ENCODE peak calls at places on chromosomes 2 and 18, in eight cellular contexts. L, E, N, Z, G, K, M and A are unnamed samples.

GRCh38 chr18:323253-323622 is 55.4 kb upstream of the THOC1 start:
- DNase-seq in N (peak; percentile 21), G (no peak), M (no peak), Z (no peak), L (no peak), K (no peak), E (no peak), A (no peak)

GRCh38 chr2:238203973-238204683 is 633 bp upstream of the ILKAP start:
- DNase-seq in G (no peak), K (no peak), E (no peak), L (peak; percentile 10), M (no peak), N (no peak), Z (no peak), A (no peak)

GRCh38 chr2:228318218-228318617 is 136.7 kb upstream of the SPHKAP start:
- DNase-seq in Z (no peak), E (peak; percentile 55), M (no peak), N (no peak), G (no peak), L (no peak), K (no peak), A (no peak)

GRCh38 chr2:36538345-36538744 is 59.6 kb downstream of the FEZ2 start:
- DNase-seq in Z (no peak), L (no peak), E (no peak), G (no peak), N (no peak), M (no peak), K (no peak), A (no peak)

GRCh38 chr18:49359732-49360444 is 100.6 kb downstream of the DYM start:
- DNase-seq in K (no peak), Z (no peak), E (no peak), M (no peak), N (no peak), L (peak; percentile 56), G (no peak), A (no peak)

GRCh38 chr2:119732451-119733164 is 27.1 kb upstream of the PTPN4 start:
- DNase-seq in M (peak; percentile 23), Z (no peak), G (no peak), L (no peak), K (no peak), E (no peak), N (no peak), A (no peak)

GRCh38 chr2:97911210-97911921 is 84.4 kb downstream of the TMEM131 start:
- DNase-seq in L (no peak), E (no peak), N (no peak), G (no peak), K (no peak), Z (no peak), M (no peak), A (no peak)

GRCh38 chr2:172438741-172439508 is 11.5 kb downstream of the ITGA6 start:
- DNase-seq in Z (no peak), N (no peak), K (no peak), E (peak; percentile 80), M (no peak), G (no peak), L (no peak), A (no peak)

GRCh38 chr18:30280861-30281470 is 761.6 kb downstream of the DSC3 start:
- DNase-seq in K (no peak), L (peak; percentile 23), Z (no peak), N (no peak), G (no peak), M (no peak), E (peak; percentile 51), A (no peak)

GRCh38 chr2:63765117-63765516 is 76.6 kb upstream of the UGP2 start:
- DNase-seq in L (no peak), Z (no peak), G (no peak), N (no peak), E (peak; percentile 24), K (no peak), M (no peak), A (no peak)

GRCh38 chr18:53426656-53427055 is 797.8 kb downstream of the MBD2 start:
- DNase-seq in M (no peak), Z (no peak), L (no peak), K (no peak), N (no peak), G (no peak), E (no peak), A (no peak)

GRCh38 chr2:156191547-156191946 is 141.0 kb downstream of the NR4A2 start:
- DNase-seq in G (no peak), K (no peak), M (no peak), Z (no peak), L (no peak), N (no peak), E (no peak), A (no peak)

GRCh38 chr2:128315122-128315828 is 3.4 kb downstream of the HS6ST1 start:
- DNase-seq in K (peak; percentile 88), M (peak; percentile 38), E (no peak), N (no peak), L (no peak), Z (no peak), G (peak; percentile 27), A (no peak)

GRCh38 chr18:11947214-11948119 is 33.8 kb upstream of the IMPA2 start:
- DNase-seq in K (peak; percentile 98), E (peak; percentile 94), Z (peak; percentile 91), M (peak; percentile 95), N (peak; percentile 95), L (no peak), G (peak; percentile 88), A (peak; percentile 80)

GRCh38 chr2:172693037-172693436 is 42.6 kb upstream of the RAPGEF4 start:
- DNase-seq in N (peak; percentile 30), G (no peak), Z (peak; percentile 79), E (peak; percentile 87), L (no peak), M (no peak), K (no peak), A (no peak)

GRCh38 chr2:191401287-191401686 is 156.1 kb downstream of the MYO1B start:
- DNase-seq in E (no peak), Z (no peak), K (no peak), L (no peak), G (no peak), M (no peak), N (no peak), A (no peak)

GRCh38 chr2:133123912-133124311 is 444.4 kb downstream of the NCKAP5 start:
- DNase-seq in N (no peak), G (no peak), E (no peak), Z (no peak), L (no peak), K (no peak), M (no peak), A (no peak)

GRCh38 chr2:208983476-208983875 is 440.4 kb upstream of the MAP2 start:
- DNase-seq in Z (no peak), L (no peak), K (no peak), G (no peak), E (no peak), N (no peak), M (no peak), A (no peak)

GRCh38 chr18:48700222-48700845 is 161.5 kb downstream of the CTIF start:
- DNase-seq in Z (no peak), L (no peak), E (no peak), G (no peak), N (no peak), K (no peak), M (no peak), A (no peak)

DNA sequence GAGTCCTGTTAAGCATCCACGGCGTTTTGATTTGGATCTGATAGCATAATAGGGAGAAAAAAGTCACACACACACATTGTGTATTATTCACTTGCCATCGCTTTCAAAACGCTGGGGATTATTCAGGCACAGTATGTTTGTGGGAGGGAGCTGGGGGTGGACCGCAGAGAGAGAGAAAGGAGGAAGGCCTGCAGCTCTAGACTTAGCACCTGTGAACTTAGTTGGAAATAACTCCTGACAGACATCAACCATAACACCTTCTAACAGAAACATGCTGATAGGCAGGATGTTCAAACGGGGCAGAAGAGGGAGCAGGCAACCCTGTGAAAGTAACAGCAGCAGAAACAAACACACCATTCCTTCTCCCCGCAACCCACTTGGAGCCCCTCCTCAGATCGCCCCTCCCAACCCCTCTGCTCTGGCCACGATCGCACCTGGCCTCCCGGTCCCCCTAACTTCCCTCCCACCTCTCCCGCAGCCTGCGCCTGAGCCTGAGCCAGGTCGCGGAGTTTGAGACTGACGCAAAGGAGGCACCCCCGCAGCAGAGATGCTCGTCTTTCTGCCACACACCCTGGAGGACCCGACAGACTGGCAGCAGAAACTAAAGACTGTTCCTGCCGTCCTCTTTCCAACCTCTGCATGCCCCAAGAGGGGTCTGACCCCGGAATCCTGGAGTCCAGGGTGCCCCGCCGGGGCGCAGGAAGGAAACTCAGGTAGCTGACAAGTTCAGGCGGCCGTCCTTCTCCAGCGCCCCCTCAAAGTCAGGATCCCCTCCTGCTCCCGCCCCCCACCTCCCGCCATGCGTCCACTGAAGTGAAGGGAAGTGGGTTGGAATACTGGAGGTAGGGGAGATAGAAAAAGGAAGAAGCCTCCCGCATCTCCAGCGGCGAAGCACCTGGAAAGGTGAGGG is 738 bp downstream of the CHST9 start:
- DNase-seq in Z (no peak), K (no peak), G (peak; percentile 8), M (peak; percentile 44), E (no peak), N (no peak), L (no peak), A (no peak)
- H3K4me3 ChIP-seq in Z (no peak overlapping the region), K (peak overlapping the region; percentile 49), G (peak overlapping the region; percentile 9), M (peak overlapping the region; percentile 57), E (no peak overlapping the region), N (peak overlapping the region; percentile 45), L (no peak overlapping the region), A (peak overlapping the region; percentile 7)

DNA sequence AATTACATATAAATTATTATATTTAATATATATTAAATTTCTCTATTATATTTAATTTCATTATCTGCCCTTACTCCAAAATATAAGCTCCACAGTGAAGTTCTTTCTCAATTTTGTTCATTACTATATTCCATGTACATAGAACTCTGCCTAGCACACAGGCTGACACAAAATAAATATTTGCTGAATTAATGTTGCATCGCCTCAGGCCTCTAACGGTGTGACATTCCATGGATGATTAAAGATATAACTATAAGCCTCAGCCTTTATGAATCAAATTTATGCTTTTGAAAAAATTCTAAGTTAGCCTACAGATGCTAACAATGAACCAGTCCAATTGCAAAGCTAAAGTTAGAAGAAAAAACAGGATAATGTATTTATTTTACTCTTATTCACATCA is 1337.2 kb upstream of the NRXN1 start:
- DNase-seq in K (no peak), E (no peak), G (no peak), L (no peak), Z (no peak), M (no peak), N (no peak), A (no peak)
- H3K9me3 ChIP-seq in K (no peaks in the 10 kb centered on the region), E (no peaks in the 10 kb centered on the region), G (no peaks in the 10 kb centered on the region), L (no peaks in the 10 kb centered on the region), Z (no peaks in the 10 kb centered on the region), M (no peaks in the 10 kb centered on the region), N (no peaks in the 10 kb centered on the region), A (no peaks in the 10 kb centered on the region)

DNA sequence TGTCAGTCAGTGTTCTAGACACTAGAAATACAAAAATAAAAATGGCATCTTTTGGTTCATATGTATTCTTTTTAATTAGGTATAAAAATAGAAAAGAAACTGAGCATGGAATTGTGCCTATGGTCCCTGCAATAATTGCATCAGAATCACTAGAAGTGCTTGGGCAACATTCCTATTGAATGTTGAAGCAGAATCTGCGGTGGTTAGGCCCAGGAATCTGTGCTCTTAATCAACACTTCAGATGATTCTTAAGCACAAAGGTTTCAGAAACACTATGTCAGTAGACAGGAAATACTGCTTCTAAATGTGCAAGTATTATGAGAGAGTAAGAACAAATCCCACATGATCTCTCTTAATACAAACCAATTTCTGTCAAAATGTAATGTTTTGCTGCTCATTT is 20.3 kb upstream of the RBBP8 start:
- DNase-seq in N (no peak), L (no peak), E (no peak), M (no peak), G (no peak), Z (no peak), K (no peak), A (no peak)
- TF ChIP-seq CTCF in N (no peak), L (no peak), E (no peak), M (no peak), G (no peak), Z (no peak), K (no peak), A (no peak)

GRCh38 chr2:104854507-104855173 is 725 bp downstream of the POU3F3 start:
- DNase-seq in K (no peak), L (peak; percentile 4), E (no peak), Z (no peak), N (no peak), M (no peak), G (no peak), A (no peak)
- H3K4me3 ChIP-seq in K (no peak overlapping the region), L (peak overlapping the region; percentile 69), E (no peak overlapping the region), Z (no peak overlapping the region), N (peak overlapping the region; percentile 3), M (no peak overlapping the region), G (no peak overlapping the region), A (peak overlapping the region; percentile 80)